ENCODE peak calls at places on chromosomes 4 and X, in five cellular contexts. T is astrocyte of the cerebellum, F is OCI-LY7, G is NB4, N is right lobe of liver. M is an unnamed sample.

GRCh38 chr4:115278830-115279229 is 165.4 kb upstream of the NDST4 start:
- DNase-seq in G (no peak), T (no peak), F (no peak), N (no peak), M (no peak)

GRCh38 chrX:81414630-81415029 is 212.7 kb downstream of the SH3BGRL start:
- DNase-seq in T (no peak), N (no peak), F (no peak), G (peak), M (no peak)

GRCh38 chr4:89590102-89590501 is 246.9 kb downstream of the SNCA start:
- DNase-seq in F (no peak), G (no peak), T (no peak), N (no peak), M (no peak)

GRCh38 chr4:104395219-104395618 is 99.5 kb downstream of the CXXC4 start:
- DNase-seq in T (peak), G (no peak), N (no peak), F (no peak), M (no peak)

GRCh38 chr4:54661686-54662085 is 3.9 kb downstream of the KIT start:
- DNase-seq in T (peak), G (no peak), F (no peak), N (no peak), M (no peak)

GRCh38 chrX:121871122-121871521 is 823.7 kb downstream of the GLUD2 start:
- DNase-seq in G (no peak), F (no peak), N (no peak), T (no peak), M (no peak)

GRCh38 chr4:13432453-13432852 is 51.7 kb downstream of the RAB28 start:
- DNase-seq in N (no peak), G (no peak), F (no peak), T (no peak), M (no peak)

GRCh38 chr4:2393353-2394270 is 24.8 kb downstream of the ZFYVE28 start:
- DNase-seq in F (peak), N (no peak), G (no peak), T (no peak), M (no peak)

GRCh38 chrX:1481636-1482529 is 29.2 kb upstream of the ASMTL start:
- DNase-seq in G (peak), T (peak), N (peak), F (peak), M (peak)

GRCh38 chrX:1165535-1166196 is 46.8 kb downstream of the CRLF2 start:
- DNase-seq in F (peak), G (peak), N (no peak), T (no peak), M (no peak)

GRCh38 chr4:69689530-69690111 is 36.6 kb upstream of the UGT2A1 start:
- DNase-seq in N (no peak), G (peak), F (peak), T (peak), M (peak)

GRCh38 chr4:79211490-79211889 is 114.4 kb downstream of the NAA11 start:
- DNase-seq in G (peak), F (no peak), N (no peak), T (no peak), M (no peak)

GRCh38 chr4:19675172-19675811 is 576.4 kb upstream of the SLIT2 start:
- DNase-seq in G (no peak), T (peak), F (peak), N (no peak), M (no peak)

GRCh38 chr4:173257732-173258717 is 76.1 kb downstream of the HMGB2 start:
- DNase-seq in T (peak), N (no peak), F (peak), G (peak), M (peak)

GRCh38 chr4:123096038-123096437 is 173.6 kb upstream of the NUDT6 start:
- DNase-seq in N (no peak), T (no peak), G (peak), F (peak), M (no peak)

GRCh38 chr4:52126946-52127345 is 75.8 kb downstream of the SPATA18 start:
- DNase-seq in T (no peak), F (no peak), N (no peak), G (no peak), M (no peak)

GRCh38 chr4:142091085-142091513 is 454.7 kb downstream of the IL15 start:
- DNase-seq in T (peak), F (no peak), G (no peak), N (no peak), M (peak)

GRCh38 chr4:56181140-56181950 is 205.9 kb downstream of the AASDH start:
- DNase-seq in G (peak), N (no peak), F (no peak), T (no peak), M (no peak)

DNA sequence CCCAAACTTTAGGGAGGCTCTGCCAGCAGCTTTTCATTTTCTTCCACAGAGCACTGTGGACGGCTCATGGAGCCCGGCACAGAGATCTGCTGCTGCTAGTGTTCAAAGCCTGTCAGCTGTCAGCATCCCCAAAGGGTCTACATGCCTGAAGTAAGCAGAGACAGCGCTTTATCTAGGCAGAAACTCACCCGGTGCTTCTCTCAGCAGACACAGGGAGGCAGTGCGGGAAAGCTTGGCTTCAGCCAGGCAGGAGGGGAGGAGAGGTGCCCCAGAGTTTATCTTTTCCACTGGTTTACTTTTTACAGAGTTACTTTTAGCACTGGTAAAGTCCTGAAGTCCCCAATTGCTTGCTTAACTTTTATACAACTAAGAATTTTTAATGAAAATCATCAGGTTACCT is 339.3 kb downstream of the NKX6-1 start:
- DNase-seq in T (no peak), F (no peak), G (peak), N (no peak), M (no peak)
- TF ChIP-seq CTCF in T (peak), F (no peak), G (no peak), N (no peak), M (no peak)

GRCh38 chrX:48854898-48855297 is 19.5 kb upstream of the PCSK1N start:
- DNase-seq in G (peak), F (peak), T (no peak), N (no peak), M (no peak)
- TF ChIP-seq CTCF in G (no peak), F (peak), T (peak), N (no peak), M (peak)

GRCh38 chr4:7392438-7393374 is 42.0 kb downstream of the PSAPL1 start:
- DNase-seq in G (no peak), F (no peak), T (peak), N (no peak), M (no peak)
- TF ChIP-seq CTCF in G (no peak), F (no peak), T (peak), N (no peak), M (no peak)

GRCh38 chr4:180823116-180823515 is 1420.1 kb upstream of the TENM3 start:
- DNase-seq in T (peak), G (no peak), F (no peak), N (no peak), M (no peak)
- TF ChIP-seq CTCF in T (no peak), G (no peak), F (no peak), N (no peak), M (no peak)

GRCh38 chr4:120873554-120873953 is 49.0 kb downstream of the PRDM5 start:
- DNase-seq in F (no peak), G (no peak), N (no peak), T (no peak), M (no peak)
- TF ChIP-seq CTCF in F (peak), G (no peak), N (no peak), T (no peak), M (peak)